ENCODE peak calls at places on chromosomes 2 and 18, in five cellular contexts. L, R, Z, S and X are unnamed samples. For H3K4me1, the result is how much of the 10 kb centered on the place peaks cover.

GRCh38 chr2:127901339-127902072 is 15.8 kb upstream of the AMMECR1L start:
- DNase-seq in S (peak), R (peak), L (no peak), Z (no peak), X (no peak)

GRCh38 chr2:237868631-237869356 is 9.4 kb downstream of the RAMP1 start:
- DNase-seq in S (peak), Z (no peak), R (no peak), L (no peak), X (no peak)

GRCh38 chr2:64522843-64523428 is 1.2 kb upstream of the AFTPH start:
- DNase-seq in Z (peak), S (peak), L (peak), R (peak), X (peak)

GRCh38 chr2:182831097-182831496 is 35.3 kb downstream of the FRZB start:
- DNase-seq in Z (no peak), L (no peak), S (no peak), R (no peak), X (no peak)

GRCh38 chr2:19671907-19672306 is 229.9 kb downstream of the TTC32 start:
- DNase-seq in S (no peak), L (no peak), Z (no peak), R (no peak), X (no peak)

GRCh38 chr2:195105581-195105980 is 551.4 kb upstream of the SLC39A10 start:
- DNase-seq in L (no peak), Z (no peak), S (no peak), R (no peak), X (no peak)

GRCh38 chr2:189437931-189438330 is 3.3 kb upstream of the WDR75 start:
- DNase-seq in L (no peak), Z (no peak), S (no peak), R (no peak), X (no peak)

GRCh38 chr2:102149644-102150455 is 7.3 kb downstream of the IL1R1 start:
- DNase-seq in L (no peak), R (no peak), S (no peak), Z (no peak), X (no peak)

GRCh38 chr2:166449439-166449838 is 44.6 kb downstream of the SCN7A start:
- DNase-seq in R (no peak), L (no peak), Z (no peak), S (no peak), X (no peak)

GRCh38 chr18:38198956-38199355 is 633.4 kb upstream of the CELF4 start:
- DNase-seq in S (no peak), L (no peak), Z (no peak), R (no peak), X (no peak)

DNA sequence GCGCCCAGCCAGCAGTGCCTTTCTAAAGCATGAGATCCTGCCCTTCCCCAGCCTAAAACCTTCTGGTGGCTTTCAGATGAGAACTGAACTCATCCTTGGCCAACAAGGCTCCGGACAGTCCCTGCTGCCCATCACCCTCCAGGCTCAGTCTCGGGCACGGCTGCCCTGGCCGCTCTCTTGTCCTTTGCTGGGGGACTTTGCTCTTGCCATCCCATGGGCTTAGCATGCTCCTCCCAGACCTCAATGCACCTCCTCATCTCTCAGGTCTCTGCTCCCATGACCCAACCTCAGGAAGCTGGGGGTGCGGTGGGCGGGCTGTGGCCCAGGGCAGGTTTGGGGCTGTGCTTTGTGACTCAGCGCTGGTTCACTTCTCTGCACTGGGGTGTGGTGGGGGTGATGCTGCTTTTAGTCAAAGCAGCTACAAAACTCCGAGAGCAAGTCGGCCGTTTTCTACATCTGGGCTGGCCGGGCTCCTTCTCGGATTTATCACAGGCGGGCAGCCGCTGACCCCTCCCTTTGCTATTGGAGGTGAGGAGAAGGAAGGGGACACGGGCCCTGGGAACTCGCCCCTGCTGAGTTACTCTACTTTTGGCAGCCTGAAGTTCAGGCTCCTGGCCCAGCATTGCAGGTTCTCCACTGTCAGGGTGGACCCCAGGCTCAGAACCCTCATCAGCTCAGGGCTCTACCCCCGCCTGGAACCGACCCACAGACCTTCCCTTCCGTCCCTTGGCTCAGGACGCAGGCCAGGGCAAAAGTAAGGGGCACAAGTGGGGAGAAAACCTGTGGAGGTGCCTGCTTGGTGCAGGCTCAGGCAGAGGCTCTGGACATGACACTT is 90.6 kb upstream of the TAF1B start:
- DNase-seq in S (peak), R (no peak), Z (no peak), L (peak), X (no peak)
- H3K4me3 ChIP-seq in S (no peak), R (no peak), Z (no peak), L (peak), X (no peak)

GRCh38 chr2:128930101-128930500 is 611.4 kb upstream of the HS6ST1 start:
- DNase-seq in R (no peak), L (no peak), S (no peak), Z (no peak), X (peak)
- H3K27ac ChIP-seq in R (no peak), L (no peak), S (no peak), Z (no peak), X (no peak)

GRCh38 chr2:198144621-198145020 is 340.2 kb downstream of the PLCL1 start:
- DNase-seq in Z (no peak), L (no peak), S (no peak), R (no peak), X (peak)
- H3K4me1 ChIP-seq in Z (under half), L (under half), S (under half), R (under half), X (under half)

GRCh38 chr2:206989306-206989705 is 50.0 kb downstream of the CPO start:
- DNase-seq in S (peak), Z (peak), R (peak), L (peak), X (peak)

GRCh38 chr2:206988884-206989283 is 49.6 kb downstream of the CPO start:
- DNase-seq in S (no peak), L (no peak), Z (no peak), R (no peak), X (no peak)

GRCh38 chr2:206986943-206987342 is 47.6 kb downstream of the CPO start:
- DNase-seq in L (no peak), R (no peak), S (no peak), Z (no peak), X (no peak)

GRCh38 chr2:206990335-206990734 is 51.0 kb downstream of the CPO start:
- DNase-seq in L (no peak), S (peak), Z (no peak), R (no peak), X (no peak)

GRCh38 chr2:206987810-206988209 is 48.5 kb downstream of the CPO start:
- DNase-seq in L (no peak), Z (no peak), R (no peak), S (no peak), X (no peak)
- H3K4me3 ChIP-seq in L (no peak), Z (no peak), R (no peak), S (no peak), X (no peak)

GRCh38 chr2:201696151-201696659 is 2.2 kb downstream of the MPP4 start:
- DNase-seq in R (no peak), Z (no peak), S (peak), L (no peak), X (peak)
- H3K27ac ChIP-seq in R (no peak), Z (no peak), S (no peak), L (no peak), X (peak)

DNA sequence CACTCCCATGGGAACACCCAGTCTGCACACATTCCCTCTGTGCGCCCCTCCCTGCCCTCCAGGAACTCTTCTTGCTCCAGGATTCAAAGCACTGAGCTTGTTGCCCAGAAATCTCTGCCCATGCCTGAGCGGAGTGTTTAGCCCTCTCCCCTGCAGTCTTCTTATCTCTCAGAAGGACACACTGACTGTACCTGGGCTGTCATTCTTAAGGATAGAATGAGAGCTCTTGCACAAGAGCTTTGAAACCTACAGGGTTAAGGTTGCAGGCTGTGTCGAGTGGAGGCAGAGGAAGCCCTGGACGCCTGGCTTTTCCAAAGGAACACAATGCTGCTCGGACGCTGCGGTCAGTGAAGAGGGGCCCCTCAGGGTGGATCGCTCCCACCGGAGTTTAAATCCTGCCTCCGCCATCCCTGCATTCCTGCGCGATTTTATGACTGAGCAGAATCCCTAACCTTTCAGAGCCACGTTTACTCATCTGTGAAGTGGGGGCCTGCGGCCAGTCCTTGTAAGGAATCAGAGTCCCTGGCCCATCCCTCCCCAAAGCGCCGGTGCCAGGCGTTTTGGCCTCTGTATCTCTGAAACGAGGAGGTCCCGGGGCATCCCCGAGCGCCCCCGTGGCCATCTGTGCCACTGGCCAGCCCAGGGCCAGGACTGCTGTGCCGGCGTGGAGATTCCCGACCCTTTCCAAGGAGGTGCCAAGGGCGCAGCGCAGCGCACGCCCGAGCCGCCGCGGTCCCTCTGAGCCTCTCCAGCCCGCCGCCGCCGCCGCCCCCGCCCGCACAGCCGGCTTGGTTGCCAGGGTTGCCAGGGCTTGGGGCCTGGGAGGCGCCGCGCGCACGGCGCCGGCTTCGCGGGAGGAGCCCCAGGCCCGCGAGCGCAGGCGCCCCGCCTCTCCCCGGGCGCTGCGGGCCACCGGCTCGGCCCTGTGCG is 58.9 kb downstream of the FAM168B start:
- DNase-seq in S (peak), Z (peak), L (no peak), R (no peak), X (no peak)
- H3K4me1 ChIP-seq in S (under half), Z (under half), L (under half), R (under half), X (under half)

GRCh38 chr18:68679531-68679930 is 35.4 kb downstream of the TMX3 start:
- DNase-seq in S (peak), L (no peak), R (no peak), Z (no peak), X (no peak)

DNA sequence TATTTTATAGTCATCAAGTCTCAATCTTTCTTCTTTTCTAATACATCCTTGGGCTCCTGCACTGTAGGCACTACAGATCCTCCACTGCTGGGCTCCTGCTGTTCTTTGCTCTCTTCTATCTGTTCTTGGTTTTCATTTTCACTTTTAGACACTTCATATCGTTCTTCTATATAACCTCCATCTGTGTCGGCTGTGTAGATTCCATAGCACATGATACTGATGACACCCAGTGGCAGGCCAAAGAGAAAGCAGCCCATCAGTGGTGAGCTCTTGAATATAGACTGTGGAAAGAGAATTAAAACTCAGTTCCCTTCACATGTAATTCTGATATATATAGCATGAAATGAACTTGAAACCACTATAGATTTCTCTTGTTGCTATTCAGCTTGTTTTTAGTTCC is 38.0 kb downstream of the TMX3 start:
- DNase-seq in L (no peak), R (no peak), Z (no peak), S (peak), X (no peak)
- H3K4me3 ChIP-seq in L (no peak), R (no peak), Z (no peak), S (no peak), X (no peak)

DNA sequence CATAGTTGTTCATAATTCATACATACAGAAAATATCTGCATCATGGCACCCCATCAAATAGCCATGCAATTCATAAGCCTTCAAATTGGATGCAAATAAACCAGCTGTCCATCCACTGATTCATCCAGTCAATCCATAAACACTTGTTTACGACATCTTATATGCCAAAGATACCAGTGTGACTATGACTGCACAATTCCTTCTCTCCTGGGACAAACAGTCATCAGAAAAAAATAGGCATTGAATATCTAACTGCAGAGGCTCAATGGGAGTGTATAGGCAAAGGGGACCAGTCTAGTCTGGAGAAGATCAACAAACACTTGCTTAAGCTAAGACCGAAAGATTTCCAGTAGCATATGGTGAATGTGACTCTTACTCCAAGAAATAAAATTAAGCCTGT is 70.0 kb downstream of the COL4A3 start:
- DNase-seq in L (no peak), S (no peak), R (no peak), Z (no peak), X (no peak)
- H3K27ac ChIP-seq in L (no peak), S (no peak), R (no peak), Z (no peak), X (no peak)

DNA sequence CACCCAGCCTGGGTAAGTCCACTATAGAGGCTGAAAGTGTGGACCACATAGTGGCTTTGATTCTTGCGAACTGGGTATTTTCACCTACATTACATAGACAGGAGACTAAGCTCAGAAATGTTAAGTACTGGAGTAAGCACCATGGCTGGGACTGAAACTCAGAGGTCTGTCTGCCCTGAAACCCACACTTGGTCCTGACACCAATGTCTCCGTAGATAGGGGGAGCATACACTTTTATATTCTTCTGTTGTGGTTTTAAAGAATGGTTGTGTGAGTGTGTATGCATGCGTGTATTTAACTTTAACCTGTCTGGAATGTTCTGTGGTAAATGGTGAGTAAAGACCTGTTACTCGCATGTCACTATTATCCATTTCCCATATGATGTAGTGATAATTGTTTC is 10.3 kb upstream of the NPPC start:
- DNase-seq in Z (no peak), L (no peak), S (no peak), R (no peak), X (no peak)
- H3K4me1 ChIP-seq in Z (under half), L (under half), S (under half), R (under half), X (under half)

GRCh38 chr2:112949456-112949855 is 28.4 kb upstream of the IL36G start:
- DNase-seq in L (no peak), Z (no peak), S (no peak), R (no peak), X (no peak)
- H3K4me3 ChIP-seq in L (no peak), Z (no peak), S (no peak), R (no peak), X (no peak)